ENCODE peak calls at places on chromosomes 5 and 9, in six cellular contexts. M is GM20000, B is amniotic epithelial cell, L is myocyte, Q is frontal cortex, W is fibroblast of gingiva. U is an unnamed sample.

GRCh38 chr9:136120438-136120844 is 1.8 kb upstream of the TMEM250 start:
- DNase-seq in B (no peak), Q (no peak), M (no peak), L (no peak), W (no peak), U (no peak)

GRCh38 chr5:14665949-14666741 is 1.6 kb downstream of the OTULIN start:
- DNase-seq in L (no peak), Q (no peak), W (no peak), B (peak), M (peak), U (no peak)

GRCh38 chr9:6924988-6925563 is 167.3 kb downstream of the KDM4C start:
- DNase-seq in W (no peak), L (no peak), Q (no peak), M (no peak), B (no peak), U (no peak)

GRCh38 chr5:73338201-73339126 is 110.1 kb downstream of the FOXD1 start:
- DNase-seq in Q (no peak), L (no peak), W (peak), B (peak), M (no peak), U (no peak)

GRCh38 chr5:2960309-2960708 is 208.8 kb upstream of the IRX2 start:
- DNase-seq in L (no peak), B (no peak), Q (no peak), M (no peak), W (no peak), U (no peak)

GRCh38 chr9:15641301-15641700 is 88.5 kb downstream of the CCDC171 start:
- DNase-seq in B (no peak), Q (no peak), W (peak), M (no peak), L (no peak), U (no peak)

GRCh38 chr5:106288977-106289376 is 1381.8 kb downstream of the EFNA5 start:
- DNase-seq in Q (no peak), W (no peak), L (peak), B (peak), M (no peak), U (no peak)

GRCh38 chr5:56279291-56279690 is 46.2 kb upstream of the ANKRD55 start:
- DNase-seq in Q (no peak), B (no peak), L (peak), W (no peak), M (no peak), U (no peak)

GRCh38 chr5:66223637-66224036 is 79.5 kb downstream of the SREK1 start:
- DNase-seq in Q (peak), B (no peak), W (peak), M (peak), L (peak), U (no peak)

GRCh38 chr5:158288258-158288657 is 429.3 kb upstream of the CLINT1 start:
- DNase-seq in L (no peak), B (no peak), M (no peak), Q (no peak), W (no peak), U (no peak)

GRCh38 chr5:116959843-116960242 is 385.2 kb upstream of the SEMA6A start:
- DNase-seq in Q (no peak), W (no peak), L (no peak), B (no peak), M (no peak), U (no peak)

GRCh38 chr5:56281489-56282163 is 48.5 kb upstream of the ANKRD55 start:
- DNase-seq in B (peak), W (no peak), M (no peak), L (no peak), Q (no peak), U (no peak)

GRCh38 chr5:89847743-89848142 is 561.8 kb downstream of the CETN3 start:
- DNase-seq in L (no peak), Q (no peak), W (no peak), B (peak), M (no peak), U (no peak)

GRCh38 chr5:179232091-179232490 is 113.2 kb downstream of the ADAMTS2 start:
- DNase-seq in W (no peak), B (no peak), M (no peak), L (no peak), Q (no peak), U (no peak)

GRCh38 chr5:137932800-137933199 is 43.5 kb downstream of the PKD2L2 start:
- DNase-seq in Q (no peak), M (no peak), W (no peak), L (no peak), B (no peak), U (no peak)

GRCh38 chr5:96734871-96735325 is 72.7 kb downstream of the CAST start:
- DNase-seq in L (no peak), W (peak), B (peak), M (no peak), Q (no peak), U (no peak)

GRCh38 chr9:134125413-134126095 is 10.3 kb upstream of the WDR5 start:
- DNase-seq in M (no peak), B (no peak), L (no peak), Q (no peak), W (no peak), U (no peak)

GRCh38 chr5:81789033-81789432 is 38.1 kb upstream of the SSBP2 start:
- DNase-seq in B (peak), M (no peak), W (no peak), L (no peak), Q (no peak), U (no peak)

GRCh38 chr9:22097712-22098111 is 88.6 kb upstream of the CDKN2B start:
- DNase-seq in M (no peak), B (peak), W (peak), L (no peak), Q (no peak), U (peak)

GRCh38 chr9:27108981-27109541 is at the start of gene TEK:
- DNase-seq in M (no peak), Q (no peak), B (peak), W (no peak), L (no peak), U (no peak)

GRCh38 chr5:75522025-75522424 is 10.3 kb downstream of the POLK start:
- DNase-seq in B (no peak), M (no peak), Q (no peak), L (no peak), W (no peak), U (no peak)

GRCh38 chr5:171162602-171163001 is 146.4 kb upstream of the TLX3 start:
- DNase-seq in W (no peak), B (peak), M (no peak), Q (no peak), L (no peak), U (no peak)

GRCh38 chr5:138107213-138107612 is 23.4 kb downstream of the WNT8A start:
- DNase-seq in M (no peak), B (no peak), Q (no peak), L (no peak), W (no peak), U (no peak)

U was measured in BJ.